ENCODE peak calls at places on chromosomes 13 and 19, in ten cellular contexts. L is stimulated activated CD4-positive, alpha-beta T cell treated with anti-CD3 and anti-CD28 coated beads, Interleukin-4, amount 100 ng/mL, for 24 hours; M is AG20443; K is T-helper 2 cell; E is heart right ventricle; Y is WERI-Rb-1; A is upper lobe of left lung; P is left ventricle myocardium inferior; W is anterior cingulate cortex; H is neural crest cell. R is an unnamed sample.

GRCh38 chr19:29311391-29311790 is 98.4 kb upstream of the UQCRFS1 start:
- DNase-seq in L (no peak), M (no peak), K (no peak), E (no peak), Y (no peak), A (no peak), P (no peak), W (no peak), H (no peak), R (no peak)

GRCh38 chr19:34319785-34320184 is 45.2 kb upstream of the GPI start:
- DNase-seq in L (no peak), M (no peak), K (no peak), E (peak; percentile 22), Y (no peak), A (no peak), P (no peak), W (no peak), H (no peak), R (no peak)

GRCh38 chr13:113245858-113246791 is 36.7 kb downstream of the CUL4A start:
- DNase-seq in L (no peak), M (no peak), K (no peak), E (no peak), Y (peak; percentile 60), A (peak; percentile 71), P (no peak), W (no peak), H (no peak), R (no peak)

GRCh38 chr19:35109395-35110112 is 6.1 kb upstream of the FXYD3 start:
- DNase-seq in L (no peak), M (no peak), K (no peak), E (no peak), Y (peak; percentile 65), A (no peak), P (no peak), W (peak; percentile 48), H (no peak), R (no peak)

GRCh38 chr13:85864963-85865530 is 65.8 kb upstream of the SLITRK6 start:
- DNase-seq in L (no peak), M (peak; percentile 5), K (no peak), E (no peak), Y (peak; percentile 67), A (no peak), P (no peak), W (no peak), H (no peak), R (peak; percentile 38)

GRCh38 chr13:61010358-61010757 is 405.3 kb downstream of the PCDH20 start:
- DNase-seq in L (no peak), M (no peak), K (no peak), E (no peak), Y (no peak), A (no peak), P (no peak), W (no peak), H (no peak), R (no peak)

GRCh38 chr13:36981156-36981743 is 17.9 kb downstream of the ALG5 start:
- DNase-seq in L (no peak), M (peak; percentile 59), K (no peak), E (no peak), Y (no peak), A (no peak), P (no peak), W (no peak), H (no peak), R (peak; percentile 24)

GRCh38 chr13:93740334-93740733 is 513.7 kb downstream of the GPC6 start:
- DNase-seq in L (no peak), M (no peak), K (no peak), E (no peak), Y (no peak), A (no peak), P (no peak), W (no peak), H (no peak), R (no peak)

GRCh38 chr19:29105629-29106352 is 107.2 kb downstream of the UQCRFS1 start:
- DNase-seq in L (no peak), M (no peak), K (no peak), E (no peak), Y (no peak), A (no peak), P (no peak), W (no peak), H (no peak), R (no peak)

GRCh38 chr13:114339779-114340534 is 25.7 kb downstream of the CHAMP1 start:
- DNase-seq in L (peak; percentile 49), M (peak; percentile 55), K (peak; percentile 14), E (no peak), Y (peak; percentile 62), A (no peak), P (peak; percentile 18), W (no peak), H (no peak), R (peak; percentile 40)

GRCh38 chr19:50703915-50704548 is 15.6 kb downstream of the SHANK1 start:
- DNase-seq in L (no peak), M (no peak), K (no peak), E (no peak), Y (peak; percentile 68), A (no peak), P (no peak), W (no peak), H (no peak), R (no peak)

GRCh38 chr19:15463865-15464371 is 426 bp downstream of the RASAL3 start:
- DNase-seq in L (peak; percentile 77), M (no peak), K (peak; percentile 72), E (no peak), Y (no peak), A (peak; percentile 62), P (no peak), W (no peak), H (no peak), R (no peak)

GRCh38 chr13:98216711-98217110 is 39.6 kb upstream of the RNF113B start:
- DNase-seq in L (no peak), M (no peak), K (no peak), E (no peak), Y (no peak), A (no peak), P (no peak), W (no peak), H (no peak), R (no peak)

GRCh38 chr19:31232871-31233270 is 116.4 kb downstream of the TSHZ3 start:
- DNase-seq in L (no peak), M (peak; percentile 69), K (no peak), E (no peak), Y (no peak), A (no peak), P (no peak), W (no peak), H (no peak), R (no peak)

R was measured in foreskin melanocyte.